ENCODE peak calls at places on chromosome 19, in six cellular contexts. I is heart left ventricle, Q is psoas muscle, O is cardiac muscle cell, S is thoracic aorta, M is prostate gland. A is an unnamed sample.

GRCh38 chr19:14165986-14166385 is 29.6 kb upstream of the ASF1B start:
- DNase-seq in I (no peak), Q (no peak), O (no peak), S (no peak), M (no peak), A (no peak)

GRCh38 chr19:42555317-42555716 is 27.0 kb upstream of the CEACAM1 start:
- DNase-seq in I (peak; percentile 38), Q (no peak), O (no peak), S (no peak), M (no peak), A (no peak)

GRCh38 chr19:58117841-58118575 is 20.0 kb upstream of the ZSCAN18 start:
- DNase-seq in I (no peak), Q (no peak), O (no peak), S (no peak), M (no peak), A (no peak)

GRCh38 chr19:55255618-55256423 is 3.0 kb downstream of the PPP6R1 start:
- DNase-seq in I (no peak), Q (peak; percentile 46), O (no peak), S (no peak), M (no peak), A (no peak)

GRCh38 chr19:45499196-45500180 is 1.2 kb downstream of the PPM1N start:
- DNase-seq in I (no peak), Q (peak; percentile 80), O (peak; percentile 49), S (no peak), M (no peak), A (no peak)

GRCh38 chr19:52094526-52094925 is 1.0 kb downstream of the ZNF841 start:
- DNase-seq in I (no peak), Q (no peak), O (peak; percentile 1), S (no peak), M (no peak), A (no peak)

GRCh38 chr19:5623397-5624153 is 692 bp downstream of the SAFB start:
- DNase-seq in I (no peak), Q (no peak), O (no peak), S (no peak), M (no peak), A (no peak)

GRCh38 chr19:16371540-16371986 is 46.9 kb downstream of the KLF2 start:
- DNase-seq in I (peak; percentile 75), Q (peak; percentile 74), O (no peak), S (no peak), M (no peak), A (peak; percentile 58)

GRCh38 chr19:2043269-2043641 is 7.8 kb downstream of the MKNK2 start:
- DNase-seq in I (peak; percentile 43), Q (peak; percentile 75), O (no peak), S (no peak), M (no peak), A (no peak)

GRCh38 chr19:1987197-1988187 is 28.0 kb downstream of the BTBD2 start:
- DNase-seq in I (no peak), Q (no peak), O (no peak), S (no peak), M (no peak), A (no peak)

GRCh38 chr19:33241530-33242101 is 16.0 kb upstream of the SLC7A10 start:
- DNase-seq in I (peak; percentile 27), Q (peak; percentile 60), O (no peak), S (no peak), M (no peak), A (no peak)

GRCh38 chr19:7968796-7969559 is 25.5 kb upstream of the TIMM44 start:
- DNase-seq in I (peak; percentile 18), Q (peak; percentile 39), O (no peak), S (no peak), M (no peak), A (no peak)
- H3K36me3 ChIP-seq in I (peaks cover 92% of the 10 kb centered on the region), Q (peaks cover 88% of the 10 kb centered on the region), O (peaks cover 38% of the 10 kb centered on the region), S (peaks cover 37% of the 10 kb centered on the region), M (no peaks in the 10 kb centered on the region), A (peaks cover 100% of the 10 kb centered on the region)

GRCh38 chr19:4494691-4495064 is 22.6 kb downstream of the HDGFL2 start:
- DNase-seq in I (no peak), Q (no peak), O (no peak), S (no peak), M (no peak), A (no peak)

GRCh38 chr19:4493104-4493928 is 21.2 kb downstream of the HDGFL2 start:
- DNase-seq in I (no peak), Q (no peak), O (no peak), S (no peak), M (no peak), A (no peak)

GRCh38 chr19:4496304-4496703 is 22.0 kb downstream of the PLIN4 start:
- DNase-seq in I (no peak), Q (peak; percentile 54), O (no peak), S (no peak), M (no peak), A (no peak)

GRCh38 chr19:4493929-4494690 is 22.0 kb downstream of the HDGFL2 start:
- DNase-seq in I (no peak), Q (no peak), O (no peak), S (no peak), M (no peak), A (no peak)

GRCh38 chr19:4495471-4495870 is 22.8 kb downstream of the PLIN4 start:
- DNase-seq in I (no peak), Q (peak; percentile 53), O (no peak), S (no peak), M (no peak), A (no peak)
- TF ChIP-seq CTCF in I (no peak), Q (no peak), O (no peak), S (no peak), M (no peak), A (peak; percentile 45)

GRCh38 chr19:38592940-38593339 is 24.8 kb downstream of the MAP4K1 start:
- DNase-seq in I (no peak), Q (no peak), O (no peak), S (no peak), M (no peak), A (no peak)

GRCh38 chr19:38599722-38600121 is 18.0 kb downstream of the MAP4K1 start:
- DNase-seq in I (no peak), Q (no peak), O (no peak), S (no peak), M (no peak), A (no peak)

GRCh38 chr19:38597075-38597474 is 20.7 kb downstream of the MAP4K1 start:
- DNase-seq in I (no peak), Q (no peak), O (no peak), S (no peak), M (no peak), A (no peak)

DNA sequence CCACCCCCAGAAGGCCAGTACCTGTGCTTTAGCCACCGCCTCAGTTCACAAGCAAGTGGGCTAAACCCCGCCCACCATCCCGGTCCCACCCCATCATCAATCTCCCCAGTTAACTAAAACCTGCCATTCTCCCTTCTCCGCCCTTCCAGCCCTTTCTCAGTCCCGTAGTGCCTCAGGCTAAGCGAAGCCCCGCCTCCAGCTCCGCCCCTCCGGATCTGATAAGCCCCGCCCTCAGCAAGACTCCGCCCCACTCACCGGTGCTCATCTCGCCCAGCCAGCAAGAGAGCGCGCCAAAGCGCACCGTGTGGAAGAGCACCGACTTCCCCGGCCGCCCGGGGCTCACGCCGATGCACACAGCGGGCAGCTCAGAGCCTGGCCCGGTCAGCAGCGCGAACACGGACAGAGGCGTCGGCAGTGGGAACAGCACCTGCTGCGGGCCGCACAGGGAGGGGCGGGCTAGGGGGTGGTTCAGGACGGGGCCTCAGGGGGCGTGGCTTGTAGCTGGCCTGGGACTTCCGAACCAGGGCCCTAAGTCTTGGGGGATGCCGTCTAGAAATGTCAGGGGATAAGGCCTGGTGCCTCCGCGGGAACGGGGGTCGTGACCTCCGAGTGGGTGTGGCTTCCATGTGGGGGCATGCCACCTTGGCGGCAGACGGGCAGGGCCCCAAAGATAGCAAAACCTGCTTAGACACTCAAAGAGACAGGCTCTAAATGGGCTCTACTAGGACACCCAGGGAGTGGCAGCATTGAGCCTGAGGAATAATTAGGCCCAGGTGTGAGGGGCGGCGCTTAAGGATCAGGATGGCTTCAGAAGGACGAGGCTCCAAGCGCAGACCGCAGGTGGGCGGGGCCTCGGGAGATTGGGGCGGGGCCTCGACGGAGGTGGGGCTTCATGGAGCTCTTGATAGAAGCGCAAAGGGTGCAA is 21.4 kb downstream of the MAP4K1 start:
- DNase-seq in I (peak; percentile 33), Q (peak; percentile 90), O (peak; percentile 90), S (no peak), M (no peak), A (no peak)
- H3K27ac ChIP-seq in I (no peak overlapping the region), Q (peak overlapping the region; percentile 3), O (peak overlapping the region; percentile 6), S (no peak overlapping the region), M (no peak overlapping the region), A (peak overlapping the region; percentile 31)

GRCh38 chr19:46700704-46701103 is 16.2 kb downstream of the PRKD2 start:
- DNase-seq in I (peak; percentile 15), Q (no peak), O (no peak), S (no peak), M (no peak), A (no peak)
- H3K36me3 ChIP-seq in I (peaks cover 84% of the 10 kb centered on the region), Q (peaks cover 55% of the 10 kb centered on the region), O (peaks cover 20% of the 10 kb centered on the region), S (peaks cover 55% of the 10 kb centered on the region), M (peaks cover 12% of the 10 kb centered on the region), A (peaks cover 66% of the 10 kb centered on the region)

DNA sequence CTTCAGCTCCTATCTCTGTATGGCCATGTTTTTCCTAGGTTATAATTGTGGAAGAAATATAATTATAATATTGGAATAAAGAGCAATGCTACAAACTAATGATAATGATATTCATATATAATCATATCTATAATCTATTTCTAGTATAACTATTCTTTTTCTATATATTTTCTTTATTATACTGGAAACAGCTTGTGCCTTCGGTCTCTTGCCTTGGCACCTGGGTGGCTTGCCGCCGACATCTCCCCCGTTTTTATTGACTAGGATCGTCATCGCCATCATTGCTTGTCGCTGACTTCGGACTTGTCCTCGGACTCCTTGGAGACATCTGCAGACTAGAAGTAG is 24.2 kb downstream of the ZNF763 start:
- DNase-seq in I (no peak), Q (no peak), O (no peak), S (no peak), M (no peak), A (no peak)
- TF ChIP-seq CTCF in I (no peak), Q (no peak), O (no peak), S (no peak), M (no peak), A (no peak)

DNA sequence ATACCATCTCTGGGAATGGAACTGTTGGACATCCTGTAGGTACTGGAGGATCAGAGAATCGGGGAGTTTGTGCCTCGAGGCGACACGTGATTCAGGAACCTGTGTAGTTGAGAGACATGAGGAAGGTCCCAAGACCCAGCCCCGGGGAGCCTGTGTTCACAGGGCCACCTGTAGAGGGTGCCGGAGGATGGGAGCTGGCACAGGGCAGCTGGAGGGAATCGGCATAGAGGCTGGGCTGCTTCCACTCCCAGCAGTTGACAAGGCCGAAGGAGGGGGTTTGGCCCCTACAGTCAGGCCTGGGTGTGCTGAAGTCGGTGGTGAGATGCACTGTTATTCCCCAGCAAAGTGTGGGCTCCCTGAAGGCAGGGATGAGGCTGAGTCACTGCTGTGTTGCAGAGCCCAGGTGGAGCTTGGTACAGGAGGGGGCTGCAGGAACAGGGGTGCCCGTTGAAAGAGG is 2.5 kb upstream of the ISYNA1 start:
- DNase-seq in I (no peak), Q (no peak), O (peak; percentile 54), S (no peak), M (no peak), A (no peak)
- H3K27ac ChIP-seq in I (no peak overlapping the region), Q (no peak overlapping the region), O (peak overlapping the region; percentile 95), S (no peak overlapping the region), M (no peak overlapping the region), A (no peak overlapping the region)